ENCODE peak calls at places on chromosomes 3 and 15, in seven cellular contexts. C is ACHN, O is right lobe of liver, H is mucosa of gallbladder, A is amniotic stem cell, S is A549, Y is NCI-H226. V is an unnamed sample.

GRCh38 chr3:177361042-177361938 is 164.0 kb upstream of the TBL1XR1 start:
- DNase-seq in A (no peak), C (no peak), S (no peak), H (no peak), O (peak), Y (no peak), V (no peak)

GRCh38 chr3:49357466-49358216 is 512 bp downstream of the GPX1 start:
- DNase-seq in S (peak), A (peak), H (peak), O (peak), C (peak), Y (peak), V (no peak)

GRCh38 chr3:14566812-14567211 is 26.7 kb upstream of the GRIP2 start:
- DNase-seq in H (no peak), C (no peak), A (no peak), S (no peak), O (no peak), Y (no peak), V (no peak)

GRCh38 chr3:127141921-127142730 is 50.8 kb upstream of the PRR23E start:
- DNase-seq in A (no peak), Y (peak), O (peak), S (peak), H (peak), C (no peak), V (no peak)

GRCh38 chr15:23532019-23532418 is 33.5 kb upstream of the MKRN3 start:
- DNase-seq in Y (no peak), O (no peak), A (no peak), S (peak), C (no peak), H (no peak), V (no peak)

GRCh38 chr15:63611217-63611616 is 14.0 kb downstream of the FBXL22 start:
- DNase-seq in A (no peak), S (no peak), O (no peak), H (no peak), Y (no peak), C (no peak), V (no peak)

GRCh38 chr3:98985406-98985805 is 83.9 kb upstream of the DCBLD2 start:
- DNase-seq in O (no peak), H (no peak), S (peak), A (no peak), C (peak), Y (no peak), V (no peak)

GRCh38 chr15:87033056-87033455 is 953.4 kb downstream of the AGBL1 start:
- DNase-seq in O (no peak), H (no peak), C (peak), Y (peak), A (no peak), S (peak), V (no peak)

GRCh38 chr3:126270145-126270811 is 86.9 kb downstream of the KLF15 start:
- DNase-seq in S (no peak), Y (no peak), C (no peak), H (peak), O (peak), A (no peak), V (no peak)

GRCh38 chr3:11551019-11551418 is 92.7 kb downstream of the VGLL4 start:
- DNase-seq in A (no peak), Y (no peak), C (no peak), H (no peak), S (no peak), O (no peak), V (no peak)

GRCh38 chr3:142211034-142211433 is 14.4 kb downstream of the GK5 start:
- DNase-seq in O (no peak), Y (no peak), S (peak), H (no peak), C (no peak), A (no peak), V (no peak)

GRCh38 chr3:46412786-46413298 is 5.8 kb downstream of the CCRL2 start:
- DNase-seq in A (no peak), S (no peak), H (no peak), C (no peak), O (no peak), Y (no peak), V (no peak)

GRCh38 chr3:122079524-122079923 is 24.4 kb downstream of the CD86 start:
- DNase-seq in H (no peak), C (no peak), S (no peak), A (no peak), O (no peak), Y (no peak), V (no peak)

GRCh38 chr3:69696365-69696764 is 42.9 kb upstream of the MITF start:
- DNase-seq in Y (no peak), C (no peak), A (no peak), H (no peak), O (no peak), S (no peak), V (no peak)

GRCh38 chr3:141080407-141080806 is 29.3 kb downstream of the SPSB4 start:
- DNase-seq in S (no peak), Y (no peak), O (no peak), A (no peak), H (no peak), C (no peak), V (no peak)

GRCh38 chr15:30791239-30791638 is 112.5 kb upstream of the FAN1 start:
- DNase-seq in A (no peak), C (peak), O (no peak), Y (peak), S (peak), H (no peak), V (no peak)

GRCh38 chr15:57455969-57456368 is 79.7 kb downstream of the CGNL1 start:
- DNase-seq in A (no peak), Y (no peak), H (no peak), C (no peak), O (no peak), S (no peak), V (no peak)

GRCh38 chr3:107956991-107957467 is 133.8 kb downstream of the CD47 start:
- DNase-seq in S (no peak), O (no peak), Y (no peak), H (peak), C (no peak), A (no peak), V (no peak)

GRCh38 chr3:143559291-143559690 is 289.0 kb downstream of the SLC9A9 start:
- DNase-seq in H (no peak), S (no peak), O (no peak), C (no peak), A (no peak), Y (no peak), V (no peak)

GRCh38 chr3:48511551-48511950 is 7.6 kb upstream of the SHISA5 start:
- DNase-seq in C (no peak), Y (no peak), H (no peak), O (no peak), A (no peak), S (no peak), V (no peak)

GRCh38 chr15:62119926-62120273 is 45.2 kb downstream of the C2CD4B start:
- DNase-seq in O (no peak), C (no peak), H (no peak), Y (no peak), S (no peak), A (no peak), V (no peak)

GRCh38 chr15:78216276-78217229 is 17.8 kb downstream of the ACSBG1 start:
- DNase-seq in S (peak), Y (no peak), C (peak), O (peak), A (no peak), H (peak), V (no peak)

GRCh38 chr15:51139091-51139490 is 44.4 kb upstream of the TNFAIP8L3 start:
- DNase-seq in C (no peak), S (no peak), H (no peak), O (no peak), A (no peak), Y (no peak), V (no peak)

GRCh38 chr15:93610944-93611343 is 521.9 kb upstream of the RGMA start:
- DNase-seq in C (no peak), S (no peak), O (no peak), Y (no peak), A (no peak), H (no peak), V (no peak)

GRCh38 chr3:134624537-134625287 is 26.1 kb downstream of the KY start:
- DNase-seq in O (no peak), S (no peak), A (no peak), C (no peak), Y (no peak), H (no peak), V (no peak)

GRCh38 chr3:8536106-8537052 is 34.8 kb downstream of the LMCD1 start:
- DNase-seq in H (no peak), C (no peak), S (peak), A (no peak), O (no peak), Y (peak), V (no peak)

V was measured in cortex of kidney.